ENCODE peak calls at places on chromosomes 6 and 20, in five cellular contexts. One of them, this sample, is unnamed.

GRCh38 chr6:37367557-37367956 is 13.8 kb downstream of the RNF8 start:
- DNase-seq in tibial artery: no peak
- DNase-seq in NB4: no peak
- DNase-seq in AG09309: no peak
- DNase-seq in bronchial epithelial cell: peak; percentile 36
- DNase-seq in this sample: no peak

GRCh38 chr6:158033751-158034702 is 52.4 kb downstream of the SYNJ2 start:
- DNase-seq in NB4: no peak
- DNase-seq in tibial artery: peak; percentile 59
- DNase-seq in bronchial epithelial cell: peak; percentile 32
- DNase-seq in AG09309: no peak
- DNase-seq in this sample: no peak

GRCh38 chr6:41548098-41548840 is 2.1 kb downstream of the FOXP4 start:
- DNase-seq in NB4: peak; percentile 41
- DNase-seq in AG09309: no peak
- DNase-seq in tibial artery: no peak
- DNase-seq in bronchial epithelial cell: no peak
- DNase-seq in this sample: peak; percentile 36

GRCh38 chr6:81751388-81752083 is 945 bp downstream of the TENT5A start:
- DNase-seq in bronchial epithelial cell: no peak
- DNase-seq in NB4: peak; percentile 82
- DNase-seq in AG09309: no peak
- DNase-seq in tibial artery: peak; percentile 83
- DNase-seq in this sample: no peak

GRCh38 chr6:107862383-107862782 is 38.3 kb upstream of the SCML4 start:
- DNase-seq in NB4: no peak
- DNase-seq in bronchial epithelial cell: no peak
- DNase-seq in AG09309: no peak
- DNase-seq in tibial artery: no peak
- DNase-seq in this sample: no peak

GRCh38 chr6:84528201-84528600 is 236.2 kb downstream of the TBX18 start:
- DNase-seq in AG09309: no peak
- DNase-seq in NB4: no peak
- DNase-seq in tibial artery: no peak
- DNase-seq in bronchial epithelial cell: no peak
- DNase-seq in this sample: no peak

GRCh38 chr6:19851273-19852089 is 14.3 kb downstream of the ID4 start:
- DNase-seq in bronchial epithelial cell: peak; percentile 65
- DNase-seq in NB4: peak; percentile 43
- DNase-seq in AG09309: peak; percentile 64
- DNase-seq in tibial artery: no peak
- DNase-seq in this sample: peak; percentile 19

GRCh38 chr20:50734730-50735679 is 3.6 kb downstream of the PARD6B start:
- DNase-seq in AG09309: no peak
- DNase-seq in tibial artery: no peak
- DNase-seq in bronchial epithelial cell: no peak
- DNase-seq in NB4: no peak
- DNase-seq in this sample: no peak

GRCh38 chr6:159197251-159197650 is 28.1 kb downstream of the FNDC1 start:
- DNase-seq in NB4: no peak
- DNase-seq in AG09309: no peak
- DNase-seq in tibial artery: no peak
- DNase-seq in bronchial epithelial cell: no peak
- DNase-seq in this sample: no peak

GRCh38 chr6:111791415-111791814 is 81.8 kb downstream of the FYN start:
- DNase-seq in AG09309: no peak
- DNase-seq in NB4: no peak
- DNase-seq in bronchial epithelial cell: no peak
- DNase-seq in tibial artery: no peak
- DNase-seq in this sample: no peak

GRCh38 chr6:111061493-111061892 is 25.8 kb upstream of the SLC16A10 start:
- DNase-seq in AG09309: no peak
- DNase-seq in NB4: no peak
- DNase-seq in bronchial epithelial cell: peak; percentile 52
- DNase-seq in tibial artery: no peak
- DNase-seq in this sample: no peak

GRCh38 chr20:32982617-32983458 is 21.4 kb downstream of the SUN5 start:
- DNase-seq in tibial artery: no peak
- DNase-seq in AG09309: no peak
- DNase-seq in NB4: no peak
- DNase-seq in bronchial epithelial cell: no peak
- DNase-seq in this sample: no peak

GRCh38 chr20:20582733-20583132 is 129.7 kb downstream of the RALGAPA2 start:
- DNase-seq in bronchial epithelial cell: no peak
- DNase-seq in tibial artery: no peak
- DNase-seq in NB4: peak; percentile 21
- DNase-seq in AG09309: no peak
- DNase-seq in this sample: no peak

GRCh38 chr6:146770965-146771735 is 172.4 kb downstream of the ADGB start:
- DNase-seq in bronchial epithelial cell: no peak
- DNase-seq in NB4: peak; percentile 91
- DNase-seq in AG09309: no peak
- DNase-seq in tibial artery: peak; percentile 72
- DNase-seq in this sample: peak; percentile 9

GRCh38 chr6:90179190-90180169 is 117.2 kb downstream of the BACH2 start:
- DNase-seq in tibial artery: no peak
- DNase-seq in bronchial epithelial cell: peak; percentile 20
- DNase-seq in AG09309: no peak
- DNase-seq in NB4: peak; percentile 45
- DNase-seq in this sample: peak; percentile 16

GRCh38 chr6:108501559-108501958 is 59.2 kb upstream of the FOXO3 start:
- DNase-seq in tibial artery: no peak
- DNase-seq in NB4: no peak
- DNase-seq in bronchial epithelial cell: peak; percentile 47
- DNase-seq in AG09309: no peak
- DNase-seq in this sample: no peak

GRCh38 chr6:169868458-169868857 is 117.0 kb downstream of the ERMARD start:
- DNase-seq in AG09309: no peak
- DNase-seq in bronchial epithelial cell: no peak
- DNase-seq in tibial artery: no peak
- DNase-seq in NB4: peak; percentile 56
- DNase-seq in this sample: peak; percentile 36

GRCh38 chr6:48087448-48087847 is 23.5 kb downstream of the PTCHD4 start:
- DNase-seq in NB4: peak; percentile 29
- DNase-seq in AG09309: no peak
- DNase-seq in tibial artery: no peak
- DNase-seq in bronchial epithelial cell: peak; percentile 56
- DNase-seq in this sample: peak; percentile 14

GRCh38 chr6:31355540-31355988 is 1.4 kb downstream of the HLA-B start:
- DNase-seq in AG09309: no peak
- DNase-seq in tibial artery: no peak
- DNase-seq in bronchial epithelial cell: no peak
- DNase-seq in NB4: no peak
- DNase-seq in this sample: no peak

GRCh38 chr6:25659633-25660368 is 7.8 kb downstream of the SCGN start:
- DNase-seq in tibial artery: no peak
- DNase-seq in bronchial epithelial cell: no peak
- DNase-seq in NB4: no peak
- DNase-seq in AG09309: no peak
- DNase-seq in this sample: no peak

GRCh38 chr6:160300076-160300695 is 41.6 kb upstream of the SLC22A2 start:
- DNase-seq in bronchial epithelial cell: peak; percentile 86
- DNase-seq in AG09309: no peak
- DNase-seq in NB4: no peak
- DNase-seq in tibial artery: no peak
- DNase-seq in this sample: no peak

GRCh38 chr6:39905640-39905975 is 28.7 kb downstream of the MOCS1 start:
- DNase-seq in AG09309: no peak
- DNase-seq in bronchial epithelial cell: no peak
- DNase-seq in tibial artery: peak; percentile 48
- DNase-seq in NB4: no peak
- DNase-seq in this sample: no peak

GRCh38 chr6:157675859-157676640 is 147.0 kb upstream of the SNX9 start:
- DNase-seq in bronchial epithelial cell: no peak
- DNase-seq in NB4: no peak
- DNase-seq in tibial artery: no peak
- DNase-seq in AG09309: no peak
- DNase-seq in this sample: no peak

GRCh38 chr6:43884660-43885022 is 114.6 kb downstream of the VEGFA start:
- DNase-seq in AG09309: no peak
- DNase-seq in NB4: peak; percentile 58
- DNase-seq in bronchial epithelial cell: no peak
- DNase-seq in tibial artery: no peak
- DNase-seq in this sample: no peak

GRCh38 chr6:36546958-36547645 is at the start of gene STK38:
- DNase-seq in tibial artery: peak; percentile 95
- DNase-seq in NB4: peak; percentile 95
- DNase-seq in AG09309: peak; percentile 47
- DNase-seq in bronchial epithelial cell: peak; percentile 75
- DNase-seq in this sample: peak; percentile 94

GRCh38 chr6:148272084-148272483 is 70.6 kb upstream of the SASH1 start:
- DNase-seq in bronchial epithelial cell: peak; percentile 32
- DNase-seq in tibial artery: no peak
- DNase-seq in AG09309: peak; percentile 94
- DNase-seq in NB4: no peak
- DNase-seq in this sample: no peak
- H3K4me3 ChIP-seq in bronchial epithelial cell: no peak overlapping the region
- H3K4me3 ChIP-seq in tibial artery: peak overlapping the region; percentile 22
- H3K4me3 ChIP-seq in AG09309: peak overlapping the region; percentile 43
- H3K4me3 ChIP-seq in NB4: no peak overlapping the region
- H3K4me3 ChIP-seq in this sample: no peak overlapping the region

GRCh38 chr6:138522611-138523010 is 23.3 kb upstream of the NHSL1 start:
- DNase-seq in AG09309: no peak
- DNase-seq in NB4: no peak
- DNase-seq in tibial artery: no peak
- DNase-seq in bronchial epithelial cell: no peak
- DNase-seq in this sample: no peak

GRCh38 chr6:138518054-138518453 is 18.8 kb upstream of the NHSL1 start:
- DNase-seq in bronchial epithelial cell: no peak
- DNase-seq in NB4: no peak
- DNase-seq in tibial artery: no peak
- DNase-seq in AG09309: no peak
- DNase-seq in this sample: no peak

GRCh38 chr6:138517635-138518034 is 18.3 kb upstream of the NHSL1 start:
- DNase-seq in bronchial epithelial cell: peak; percentile 63
- DNase-seq in tibial artery: no peak
- DNase-seq in AG09309: no peak
- DNase-seq in NB4: peak; percentile 71
- DNase-seq in this sample: peak; percentile 74

GRCh38 chr6:138521800-138522199 is 22.5 kb upstream of the NHSL1 start:
- DNase-seq in tibial artery: no peak
- DNase-seq in bronchial epithelial cell: no peak
- DNase-seq in AG09309: no peak
- DNase-seq in NB4: peak; percentile 62
- DNase-seq in this sample: no peak

DNA sequence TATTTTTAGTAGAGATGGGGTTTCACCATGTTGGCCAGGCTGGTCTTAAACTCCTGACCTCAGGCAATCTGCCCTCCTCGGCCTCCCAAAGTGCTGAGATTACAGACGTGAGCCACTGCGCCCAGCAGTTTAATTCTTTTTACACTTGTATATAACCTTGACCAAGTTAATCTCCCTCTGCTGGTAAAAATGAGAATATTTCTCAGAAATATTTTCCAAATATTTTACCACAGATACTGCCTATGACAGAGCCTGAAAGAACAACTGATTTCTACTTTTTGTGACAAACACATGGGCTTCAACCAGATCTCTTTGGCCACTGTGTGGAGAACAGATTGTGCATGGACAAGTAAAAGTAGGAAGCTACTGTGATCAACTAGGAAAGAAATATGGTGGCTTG is 21.2 kb upstream of the NHSL1 start:
- DNase-seq in AG09309: no peak
- DNase-seq in bronchial epithelial cell: peak; percentile 42
- DNase-seq in tibial artery: no peak
- DNase-seq in NB4: peak; percentile 28
- DNase-seq in this sample: peak; percentile 21
- TF ChIP-seq CTCF in AG09309: peak; percentile 39
- TF ChIP-seq CTCF in bronchial epithelial cell: no peak
- TF ChIP-seq CTCF in tibial artery: peak; percentile 29
- TF ChIP-seq CTCF in NB4: no peak
- TF ChIP-seq CTCF in this sample: no peak

GRCh38 chr6:27208042-27208441 is 39.5 kb upstream of the PRSS16 start:
- DNase-seq in AG09309: no peak
- DNase-seq in bronchial epithelial cell: no peak
- DNase-seq in NB4: no peak
- DNase-seq in tibial artery: no peak
- DNase-seq in this sample: no peak

GRCh38 chr6:27209659-27210269 is 37.7 kb upstream of the PRSS16 start:
- DNase-seq in bronchial epithelial cell: no peak
- DNase-seq in AG09309: no peak
- DNase-seq in tibial artery: no peak
- DNase-seq in NB4: peak; percentile 11
- DNase-seq in this sample: no peak

GRCh38 chr6:27209167-27209566 is 38.3 kb upstream of the PRSS16 start:
- DNase-seq in bronchial epithelial cell: no peak
- DNase-seq in AG09309: no peak
- DNase-seq in tibial artery: no peak
- DNase-seq in NB4: no peak
- DNase-seq in this sample: no peak

GRCh38 chr6:27205375-27206278 is 41.9 kb upstream of the PRSS16 start:
- DNase-seq in NB4: no peak
- DNase-seq in tibial artery: no peak
- DNase-seq in bronchial epithelial cell: no peak
- DNase-seq in AG09309: no peak
- DNase-seq in this sample: peak; percentile 49

DNA sequence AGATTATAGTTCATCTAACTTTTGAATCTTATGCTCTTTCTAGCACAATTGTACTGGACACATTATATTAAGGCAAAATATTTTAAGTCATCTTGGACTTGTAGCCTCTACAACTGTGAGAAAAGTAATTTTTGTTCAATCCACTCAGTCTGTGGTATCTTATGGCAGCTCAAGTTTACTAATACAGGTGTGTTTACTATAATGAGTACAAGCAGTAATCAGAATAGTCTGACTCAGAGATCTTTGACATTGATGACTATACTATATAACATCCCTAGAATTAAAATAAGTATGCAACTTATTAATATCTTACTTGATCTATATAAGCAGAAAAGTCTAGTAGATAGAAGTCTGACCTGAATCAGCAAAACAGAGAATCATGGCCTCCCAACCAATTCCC is 40.7 kb upstream of the PRSS16 start:
- DNase-seq in bronchial epithelial cell: peak; percentile 3
- DNase-seq in tibial artery: no peak
- DNase-seq in NB4: no peak
- DNase-seq in AG09309: no peak
- DNase-seq in this sample: no peak
- H3K4me3 ChIP-seq in bronchial epithelial cell: no peak overlapping the region
- H3K4me3 ChIP-seq in tibial artery: no peak overlapping the region
- H3K4me3 ChIP-seq in NB4: no peak overlapping the region
- H3K4me3 ChIP-seq in AG09309: no peak overlapping the region
- H3K4me3 ChIP-seq in this sample: no peak overlapping the region

GRCh38 chr6:57221936-57222683 is at the start of gene RAB23:
- DNase-seq in AG09309: no peak
- DNase-seq in NB4: peak; percentile 89
- DNase-seq in tibial artery: peak; percentile 93
- DNase-seq in bronchial epithelial cell: peak; percentile 64
- DNase-seq in this sample: peak; percentile 89

GRCh38 chr6:57224769-57225515 is 2.8 kb upstream of the RAB23 start:
- DNase-seq in bronchial epithelial cell: peak; percentile 36
- DNase-seq in tibial artery: no peak
- DNase-seq in NB4: no peak
- DNase-seq in AG09309: no peak
- DNase-seq in this sample: no peak

GRCh38 chr6:57222684-57223077 is 574 bp upstream of the RAB23 start:
- DNase-seq in bronchial epithelial cell: no peak
- DNase-seq in tibial artery: no peak
- DNase-seq in AG09309: no peak
- DNase-seq in NB4: no peak
- DNase-seq in this sample: no peak

GRCh38 chr6:57220083-57220703 is 1.9 kb downstream of the RAB23 start:
- DNase-seq in NB4: no peak
- DNase-seq in bronchial epithelial cell: no peak
- DNase-seq in AG09309: no peak
- DNase-seq in tibial artery: no peak
- DNase-seq in this sample: no peak

GRCh38 chr6:57221191-57221935 is 744 bp downstream of the RAB23 start:
- DNase-seq in tibial artery: peak; percentile 81
- DNase-seq in NB4: peak; percentile 89
- DNase-seq in AG09309: no peak
- DNase-seq in bronchial epithelial cell: peak; percentile 42
- DNase-seq in this sample: peak; percentile 66
- TF ChIP-seq CTCF in tibial artery: peak; percentile 58
- TF ChIP-seq CTCF in NB4: peak; percentile 13
- TF ChIP-seq CTCF in AG09309: peak; percentile 41
- TF ChIP-seq CTCF in bronchial epithelial cell: peak; percentile 46
- TF ChIP-seq CTCF in this sample: peak; percentile 33

This sample was measured in GM12865.